ENCODE peak calls at places on chromosome 13, in eight cellular contexts. N, K, F, O, V, T, S and A are unnamed samples.
A peak's percentile ranks its signal among the peaks of the same experiment; 100 is the strongest.

GRCh38 chr13:105278797-105279425 is 1256.6 kb downstream of the EFNB2 start:
- DNase-seq in N (no peak), K (no peak), F (peak; percentile 15), O (no peak), V (no peak), T (no peak), S (no peak), A (no peak)

GRCh38 chr13:23707674-23708073 is 137.5 kb downstream of the TNFRSF19 start:
- DNase-seq in N (no peak), K (no peak), F (no peak), O (no peak), V (no peak), T (no peak), S (no peak), A (no peak)

GRCh38 chr13:34654682-34655081 is 287.4 kb upstream of the NBEA start:
- DNase-seq in N (no peak), K (no peak), F (no peak), O (no peak), V (no peak), T (no peak), S (no peak), A (no peak)

GRCh38 chr13:50453238-50453637 is 390.3 kb downstream of the DLEU7 start:
- DNase-seq in N (no peak), K (no peak), F (no peak), O (no peak), V (no peak), T (no peak), S (no peak), A (no peak)

GRCh38 chr13:73090116-73090811 is 31.5 kb downstream of the KLF5 start:
- DNase-seq in N (peak; percentile 57), K (no peak), F (peak; percentile 60), O (peak; percentile 79), V (no peak), T (peak; percentile 72), S (no peak), A (no peak)

GRCh38 chr13:27978301-27978968 is 9.3 kb upstream of the CDX2 start:
- DNase-seq in N (no peak), K (no peak), F (no peak), O (no peak), V (no peak), T (peak; percentile 82), S (no peak), A (no peak)

GRCh38 chr13:50678464-50679162 is 164.9 kb downstream of the DLEU7 start:
- DNase-seq in N (no peak), K (no peak), F (no peak), O (no peak), V (no peak), T (no peak), S (no peak), A (no peak)

GRCh38 chr13:67062160-67062559 is 168.0 kb downstream of the PCDH9 start:
- DNase-seq in N (no peak), K (no peak), F (no peak), O (no peak), V (no peak), T (no peak), S (no peak), A (no peak)

GRCh38 chr13:35630551-35631275 is 154.2 kb upstream of the MAB21L1 start:
- DNase-seq in N (no peak), K (no peak), F (no peak), O (peak; percentile 15), V (no peak), T (no peak), S (no peak), A (no peak)

GRCh38 chr13:36571444-36571843 is 102.4 kb upstream of the SERTM1 start:
- DNase-seq in N (no peak), K (no peak), F (no peak), O (no peak), V (no peak), T (no peak), S (no peak), A (no peak)

GRCh38 chr13:40787062-40787461 is 2.3 kb upstream of the SLC25A15 start:
- DNase-seq in N (no peak), K (no peak), F (no peak), O (no peak), V (no peak), T (no peak), S (no peak), A (no peak)

GRCh38 chr13:35256459-35257148 is 219.9 kb downstream of the MAB21L1 start:
- DNase-seq in N (no peak), K (no peak), F (no peak), O (no peak), V (no peak), T (no peak), S (peak; percentile 41), A (no peak)

GRCh38 chr13:76225815-76226489 is 589.8 kb downstream of the LMO7 start:
- DNase-seq in N (no peak), K (no peak), F (no peak), O (no peak), V (no peak), T (no peak), S (no peak), A (no peak)

GRCh38 chr13:70107498-70108271 is at the start of gene ATXN8OS:
- DNase-seq in N (no peak), K (no peak), F (no peak), O (no peak), V (no peak), T (no peak), S (peak; percentile 67), A (no peak)

GRCh38 chr13:77338961-77339401 is 12.1 kb upstream of the MYCBP2 start:
- DNase-seq in N (no peak), K (no peak), F (no peak), O (no peak), V (no peak), T (no peak), S (no peak), A (no peak)

GRCh38 chr13:46905249-46905648 is 8.4 kb upstream of the HTR2A start:
- DNase-seq in N (no peak), K (no peak), F (peak; percentile 2), O (no peak), V (no peak), T (no peak), S (no peak), A (no peak)

GRCh38 chr13:27296496-27296895 is 25.9 kb downstream of the RASL11A start:
- DNase-seq in N (no peak), K (no peak), F (no peak), O (no peak), V (no peak), T (no peak), S (no peak), A (no peak)

GRCh38 chr13:96141032-96141431 is 51.1 kb downstream of the HS6ST3 start:
- DNase-seq in N (no peak), K (no peak), F (no peak), O (no peak), V (no peak), T (no peak), S (no peak), A (no peak)

GRCh38 chr13:95075506-95075905 is 225.7 kb downstream of the ABCC4 start:
- DNase-seq in N (no peak), K (no peak), F (no peak), O (no peak), V (no peak), T (no peak), S (no peak), A (no peak)

GRCh38 chr13:93818345-93818744 is 591.7 kb downstream of the GPC6 start:
- DNase-seq in N (no peak), K (no peak), F (no peak), O (no peak), V (no peak), T (no peak), S (no peak), A (no peak)
- H3K4me1 ChIP-seq in N (no peaks in the 10 kb centered on the region), K (no peaks in the 10 kb centered on the region), F (no peaks in the 10 kb centered on the region), O (no peaks in the 10 kb centered on the region), V (no peaks in the 10 kb centered on the region), T (no peaks in the 10 kb centered on the region), S (no peaks in the 10 kb centered on the region), A (no peaks in the 10 kb centered on the region)

GRCh38 chr13:112689498-112690241 is at the start of gene ATP11A:
- DNase-seq in N (peak; percentile 92), K (peak; percentile 93), F (peak; percentile 25), O (peak; percentile 82), V (no peak), T (peak; percentile 91), S (peak; percentile 98), A (peak; percentile 80)
- TF ChIP-seq CTCF in N (no peak), K (peak; percentile 8), F (no peak), O (no peak), V (no peak), T (no peak), S (peak; percentile 45), A (peak; percentile 55)

GRCh38 chr13:44507639-44508038 is 68.5 kb downstream of the TSC22D1 start:
- DNase-seq in N (no peak), K (no peak), F (no peak), O (no peak), V (no peak), T (no peak), S (no peak), A (no peak)

GRCh38 chr13:44506719-44507118 is 69.4 kb downstream of the TSC22D1 start:
- DNase-seq in N (no peak), K (no peak), F (no peak), O (no peak), V (no peak), T (no peak), S (no peak), A (no peak)

GRCh38 chr13:44504146-44504545 is 72.0 kb downstream of the TSC22D1 start:
- DNase-seq in N (no peak), K (no peak), F (no peak), O (no peak), V (no peak), T (no peak), S (no peak), A (no peak)

GRCh38 chr13:44506251-44506650 is 69.9 kb downstream of the TSC22D1 start:
- DNase-seq in N (no peak), K (no peak), F (no peak), O (no peak), V (no peak), T (no peak), S (no peak), A (no peak)

GRCh38 chr13:44508562-44509062 is 67.5 kb downstream of the TSC22D1 start:
- DNase-seq in N (no peak), K (no peak), F (no peak), O (no peak), V (no peak), T (no peak), S (no peak), A (no peak)
- TF ChIP-seq EP300 in N (no peak), K (no peak), F (no peak), O (no peak), V (no peak), T (no peak), S (no peak), A (no peak)

GRCh38 chr13:21538280-21538679 is 65.7 kb downstream of the MICU2 start:
- DNase-seq in N (no peak), K (no peak), F (no peak), O (no peak), V (no peak), T (no peak), S (no peak), A (no peak)

GRCh38 chr13:21541980-21542379 is 62.0 kb downstream of the MICU2 start:
- DNase-seq in N (no peak), K (no peak), F (no peak), O (no peak), V (no peak), T (no peak), S (no peak), A (no peak)

GRCh38 chr13:21541271-21541670 is 62.7 kb downstream of the MICU2 start:
- DNase-seq in N (no peak), K (no peak), F (no peak), O (no peak), V (no peak), T (no peak), S (no peak), A (no peak)

GRCh38 chr13:21538753-21539152 is 65.2 kb downstream of the MICU2 start:
- DNase-seq in N (no peak), K (no peak), F (no peak), O (no peak), V (no peak), T (no peak), S (no peak), A (no peak)

GRCh38 chr13:21539687-21540086 is 64.3 kb downstream of the MICU2 start:
- DNase-seq in N (no peak), K (no peak), F (no peak), O (no peak), V (no peak), T (no peak), S (no peak), A (no peak)
- H3K4me1 ChIP-seq in N (peaks cover 15% of the 10 kb centered on the region), K (no peaks in the 10 kb centered on the region), F (no peaks in the 10 kb centered on the region), O (peaks cover 19% of the 10 kb centered on the region), V (peaks cover 8% of the 10 kb centered on the region), T (no peaks in the 10 kb centered on the region), S (peaks cover 9% of the 10 kb centered on the region), A (peaks cover 10% of the 10 kb centered on the region)